ENCODE peak calls at places on chromosomes 2 and 18, in eight cellular contexts. U is fibroblast of pulmonary artery, D is GM12865, N is lower lobe of right lung, J is neuronal stem cell, E is astrocyte of the spinal cord, L is choroid plexus epithelial cell, R is PC-9. I is an unnamed sample.

GRCh38 chr2:183009249-183009899 is 28.9 kb downstream of the NCKAP1 start:
- DNase-seq in U (no peak), D (no peak), N (no peak), J (no peak), E (no peak), L (no peak), R (no peak), I (no peak)

GRCh38 chr2:119376810-119377209 is 10.0 kb downstream of the DBI start:
- DNase-seq in U (no peak), D (no peak), N (no peak), J (no peak), E (no peak), L (no peak), R (no peak), I (no peak)

GRCh38 chr18:62663731-62664336 is 51.5 kb upstream of the PHLPP1 start:
- DNase-seq in U (peak), D (peak), N (no peak), J (no peak), E (peak), L (peak), R (peak), I (no peak)

GRCh38 chr2:88146590-88146989 is 18.7 kb upstream of the FABP1 start:
- DNase-seq in U (no peak), D (no peak), N (no peak), J (no peak), E (no peak), L (no peak), R (no peak), I (no peak)

GRCh38 chr18:10928971-10929373 is 220.4 kb downstream of the PIEZO2 start:
- DNase-seq in U (peak), D (peak), N (no peak), J (no peak), E (peak), L (peak), R (no peak), I (peak)

GRCh38 chr2:108637304-108637669 is 82.0 kb upstream of the RANBP2 start:
- DNase-seq in U (peak), D (peak), N (no peak), J (no peak), E (peak), L (peak), R (no peak), I (no peak)

GRCh38 chr2:74880054-74880728 is 46.3 kb downstream of the HK2 start:
- DNase-seq in U (no peak), D (no peak), N (no peak), J (no peak), E (no peak), L (no peak), R (no peak), I (no peak)

GRCh38 chr2:152519581-152519952 is 184.6 kb downstream of the FMNL2 start:
- DNase-seq in U (no peak), D (no peak), N (no peak), J (no peak), E (no peak), L (no peak), R (no peak), I (no peak)

GRCh38 chr2:200065477-200065876 is 110.1 kb downstream of the MAIP1 start:
- DNase-seq in U (no peak), D (no peak), N (no peak), J (no peak), E (no peak), L (peak), R (no peak), I (peak)

GRCh38 chr2:37376421-37377186 is 32.2 kb downstream of the QPCT start:
- DNase-seq in U (peak), D (peak), N (no peak), J (no peak), E (peak), L (no peak), R (no peak), I (peak)

GRCh38 chr18:63859781-63860535 is 27.5 kb upstream of the SERPINB2 start:
- DNase-seq in U (no peak), D (peak), N (no peak), J (no peak), E (no peak), L (no peak), R (no peak), I (no peak)

GRCh38 chr2:184455616-184456015 is 142.7 kb upstream of the ZNF804A start:
- DNase-seq in U (no peak), D (no peak), N (no peak), J (no peak), E (no peak), L (no peak), R (no peak), I (no peak)

GRCh38 chr2:235765181-235765820 is 271.5 kb downstream of the AGAP1 start:
- DNase-seq in U (peak), D (no peak), N (no peak), J (no peak), E (peak), L (peak), R (no peak), I (no peak)

GRCh38 chr2:208042041-208042440 is 16.7 kb upstream of the PLEKHM3 start:
- DNase-seq in U (peak), D (no peak), N (no peak), J (no peak), E (peak), L (peak), R (no peak), I (no peak)

GRCh38 chr18:73950116-73950705 is 197.4 kb downstream of the FBXO15 start:
- DNase-seq in U (no peak), D (no peak), N (no peak), J (no peak), E (no peak), L (no peak), R (no peak), I (no peak)

GRCh38 chr18:44536041-44536440 is 144.6 kb upstream of the SETBP1 start:
- DNase-seq in U (peak), D (no peak), N (no peak), J (no peak), E (peak), L (peak), R (no peak), I (no peak)

GRCh38 chr2:62724106-62724505 is 18.6 kb downstream of the EHBP1 start:
- DNase-seq in U (peak), D (no peak), N (no peak), J (no peak), E (no peak), L (peak), R (no peak), I (no peak)

GRCh38 chr18:23596183-23596582 is 9.9 kb upstream of the NPC1 start:
- DNase-seq in U (no peak), D (no peak), N (peak), J (no peak), E (no peak), L (no peak), R (no peak), I (no peak)

GRCh38 chr18:905307-905947 is 756 bp downstream of the ADCYAP1 start:
- DNase-seq in U (no peak), D (no peak), N (no peak), J (no peak), E (no peak), L (no peak), R (no peak), I (no peak)

GRCh38 chr18:26614374-26614773 is 66.0 kb upstream of the KCTD1 start:
- DNase-seq in U (no peak), D (no peak), N (no peak), J (no peak), E (no peak), L (peak), R (no peak), I (no peak)

GRCh38 chr18:56314396-56314795 is 324.0 kb downstream of the TXNL1 start:
- DNase-seq in U (peak), D (no peak), N (no peak), J (no peak), E (no peak), L (no peak), R (no peak), I (peak)

GRCh38 chr2:236928353-236929153 is 157.1 kb upstream of the COPS8 start:
- DNase-seq in U (no peak), D (no peak), N (no peak), J (no peak), E (peak), L (peak), R (no peak), I (no peak)

GRCh38 chr2:43105586-43106562 is 120.5 kb downstream of the ZFP36L2 start:
- DNase-seq in U (peak), D (peak), N (peak), J (no peak), E (no peak), L (peak), R (no peak), I (peak)

GRCh38 chr2:36371070-36371962 is 15.7 kb downstream of the CRIM1 start:
- DNase-seq in U (no peak), D (no peak), N (no peak), J (no peak), E (peak), L (peak), R (peak), I (peak)

GRCh38 chr2:132797551-132797950 is 127.5 kb upstream of the LYPD1 start:
- DNase-seq in U (peak), D (no peak), N (no peak), J (no peak), E (peak), L (peak), R (no peak), I (no peak)

GRCh38 chr2:1746174-1747064 is 2.1 kb upstream of the PXDN start:
- DNase-seq in U (no peak), D (no peak), N (no peak), J (no peak), E (no peak), L (no peak), R (no peak), I (no peak)

GRCh38 chr2:80111185-80111584 is 193.4 kb downstream of the LRRTM1 start:
- DNase-seq in U (no peak), D (no peak), N (no peak), J (no peak), E (no peak), L (no peak), R (no peak), I (no peak)

GRCh38 chr2:175398848-175399247 is 217.3 kb upstream of the ATP5MC3 start:
- DNase-seq in U (no peak), D (no peak), N (no peak), J (no peak), E (no peak), L (no peak), R (no peak), I (no peak)

GRCh38 chr2:148000095-148000494 is 20.4 kb downstream of the ORC4 start:
- DNase-seq in U (no peak), D (no peak), N (no peak), J (no peak), E (no peak), L (no peak), R (no peak), I (no peak)

GRCh38 chr2:117983040-117983439 is 30.8 kb downstream of the CCDC93 start:
- DNase-seq in U (peak), D (no peak), N (no peak), J (no peak), E (peak), L (no peak), R (no peak), I (no peak)

GRCh38 chr2:10985901-10986535 is 74.3 kb downstream of the KCNF1 start:
- DNase-seq in U (no peak), D (no peak), N (no peak), J (no peak), E (no peak), L (no peak), R (no peak), I (no peak)

GRCh38 chr18:37253424-37254255 is 312.0 kb downstream of the CELF4 start:
- DNase-seq in U (no peak), D (peak), N (peak), J (peak), E (no peak), L (no peak), R (peak), I (no peak)

GRCh38 chr2:159968282-159968900 is 94.0 kb downstream of the PLA2R1 start:
- DNase-seq in U (peak), D (peak), N (no peak), J (peak), E (peak), L (peak), R (peak), I (peak)

GRCh38 chr2:207513577-207514257 is 16.0 kb upstream of the CREB1 start:
- DNase-seq in U (peak), D (no peak), N (no peak), J (no peak), E (peak), L (peak), R (peak), I (no peak)

GRCh38 chr2:47058061-47058931 is 96.8 kb downstream of the STPG4 start:
- DNase-seq in U (peak), D (no peak), N (no peak), J (no peak), E (peak), L (peak), R (no peak), I (peak)

GRCh38 chr2:69437751-69438154 is 518 bp upstream of the NFU1 start:
- DNase-seq in U (no peak), D (no peak), N (no peak), J (no peak), E (no peak), L (no peak), R (no peak), I (no peak)
- H3K4me3 ChIP-seq in U (peak), D (peak), N (peak), J (peak), E (peak), L (peak), R (peak), I (peak)

GRCh38 chr18:49814147-49814499 is 790 bp upstream of the ACAA2 start:
- DNase-seq in U (peak), D (no peak), N (no peak), J (peak), E (peak), L (peak), R (no peak), I (peak)

GRCh38 chr18:49819768-49820662 is 6.7 kb upstream of the ACAA2 start:
- DNase-seq in U (no peak), D (peak), N (no peak), J (no peak), E (no peak), L (peak), R (no peak), I (peak)

GRCh38 chr18:49817947-49818346 is 4.6 kb upstream of the ACAA2 start:
- DNase-seq in U (no peak), D (no peak), N (no peak), J (no peak), E (no peak), L (no peak), R (no peak), I (no peak)

GRCh38 chr18:49815927-49816326 is 2.6 kb upstream of the ACAA2 start:
- DNase-seq in U (no peak), D (no peak), N (no peak), J (no peak), E (no peak), L (no peak), R (no peak), I (no peak)

GRCh38 chr18:49819071-49819662 is 5.8 kb upstream of the ACAA2 start:
- DNase-seq in U (no peak), D (no peak), N (no peak), J (no peak), E (no peak), L (no peak), R (no peak), I (no peak)
- H3K4me3 ChIP-seq in U (no peak), D (no peak), N (no peak), J (no peak), E (no peak), L (no peak), R (no peak), I (no peak)

GRCh38 chr2:232927041-232927792 is 57.2 kb downstream of the SNORC start:
- DNase-seq in U (no peak), D (no peak), N (no peak), J (no peak), E (no peak), L (no peak), R (no peak), I (no peak)

GRCh38 chr2:232926448-232927040 is 56.5 kb downstream of the SNORC start:
- DNase-seq in U (no peak), D (no peak), N (no peak), J (no peak), E (no peak), L (no peak), R (no peak), I (no peak)

GRCh38 chr2:232929303-232930123 is 59.4 kb downstream of the SNORC start:
- DNase-seq in U (no peak), D (no peak), N (no peak), J (no peak), E (no peak), L (no peak), R (no peak), I (no peak)

GRCh38 chr2:232927793-232928563 is 57.9 kb downstream of the SNORC start:
- DNase-seq in U (no peak), D (no peak), N (no peak), J (peak), E (no peak), L (no peak), R (peak), I (no peak)

GRCh38 chr2:232928564-232929302 is 58.7 kb downstream of the SNORC start:
- DNase-seq in U (no peak), D (no peak), N (no peak), J (peak), E (no peak), L (no peak), R (no peak), I (no peak)
- H3K4me3 ChIP-seq in U (no peak), D (no peak), N (peak), J (peak), E (no peak), L (peak), R (no peak), I (no peak)

DNA sequence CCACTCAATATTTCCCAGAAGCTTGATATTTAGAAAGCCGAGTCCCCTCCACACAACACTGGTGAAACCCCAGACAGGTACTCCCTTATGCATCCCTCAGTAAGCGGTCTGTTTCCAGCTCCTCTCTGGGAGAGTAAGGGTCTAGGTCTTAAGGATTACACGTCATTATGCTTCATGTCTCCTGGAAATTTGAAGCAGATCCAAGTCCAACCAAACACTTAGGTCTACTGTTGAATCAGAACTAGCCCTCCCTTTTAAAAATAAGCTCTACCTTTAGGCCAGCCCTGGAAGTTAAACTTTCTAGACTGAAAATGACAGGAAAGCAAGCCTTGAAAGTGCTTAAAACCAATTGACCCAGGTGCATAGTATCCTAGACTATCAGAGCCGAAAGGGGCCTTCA is 1.5 kb upstream of the OST4 start:
- DNase-seq in U (peak), D (no peak), N (no peak), J (no peak), E (peak), L (peak), R (no peak), I (no peak)
- H3K4me3 ChIP-seq in U (no peak), D (peak), N (no peak), J (peak), E (no peak), L (no peak), R (no peak), I (peak)

GRCh38 chr2:54555318-54555837 is 99.3 kb downstream of the SPTBN1 start:
- DNase-seq in U (peak), D (no peak), N (no peak), J (no peak), E (no peak), L (no peak), R (no peak), I (no peak)

GRCh38 chr2:54557211-54557600 is 101.1 kb downstream of the SPTBN1 start:
- DNase-seq in U (no peak), D (no peak), N (no peak), J (no peak), E (no peak), L (no peak), R (no peak), I (no peak)

GRCh38 chr2:54557601-54558187 is 101.6 kb downstream of the SPTBN1 start:
- DNase-seq in U (peak), D (peak), N (peak), J (peak), E (peak), L (no peak), R (peak), I (no peak)

GRCh38 chr2:54558188-54558975 is 102.3 kb downstream of the SPTBN1 start:
- DNase-seq in U (peak), D (peak), N (peak), J (peak), E (peak), L (peak), R (peak), I (no peak)

GRCh38 chr2:54556659-54557121 is 100.6 kb downstream of the SPTBN1 start:
- DNase-seq in U (peak), D (no peak), N (no peak), J (no peak), E (peak), L (peak), R (no peak), I (no peak)
- H3K4me3 ChIP-seq in U (no peak), D (no peak), N (no peak), J (no peak), E (no peak), L (no peak), R (peak), I (no peak)

I was measured in SJCRH30.